ENCODE peak calls at places on chromosomes 2 and 18, in four cellular contexts. I is fibroblast of lung, G is tibial artery, Y is endodermal cell. S is an unnamed sample. For H3K27me3, the result is how much of the 10 kb centered on the place peaks cover.

GRCh38 chr2:156999657-157000056 is 257.8 kb upstream of the GALNT5 start:
- DNase-seq in I (no peak), Y (no peak), G (no peak), S (no peak)

GRCh38 chr2:188610827-188611226 is 319.2 kb downstream of the GULP1 start:
- DNase-seq in G (no peak), Y (no peak), I (peak), S (no peak)

GRCh38 chr2:51032748-51033355 is 920 bp upstream of the NRXN1 start:
- DNase-seq in I (no peak), G (no peak), Y (no peak), S (no peak)

GRCh38 chr2:128288781-128289180 is 29.9 kb downstream of the HS6ST1 start:
- DNase-seq in G (no peak), I (no peak), Y (no peak), S (peak)

GRCh38 chr18:54086046-54086802 is 138.2 kb downstream of the MBD2 start:
- DNase-seq in G (no peak), Y (no peak), I (no peak), S (no peak)

GRCh38 chr18:51195602-51196115 is 1.8 kb downstream of the MEX3C start:
- DNase-seq in G (no peak), I (peak), Y (peak), S (no peak)

GRCh38 chr2:118875298-118875697 is 27.9 kb upstream of the EN1 start:
- DNase-seq in I (no peak), G (no peak), Y (no peak), S (no peak)

GRCh38 chr2:96538487-96539214 is 2.1 kb downstream of the ARID5A start:
- DNase-seq in Y (peak), I (peak), G (peak), S (peak)

GRCh38 chr2:169034256-169034655 is 3.1 kb upstream of the ABCB11 start:
- DNase-seq in G (no peak), Y (no peak), I (peak), S (no peak)

GRCh38 chr2:171297951-171298350 is 135.8 kb downstream of the METTL8 start:
- DNase-seq in Y (no peak), I (peak), G (no peak), S (no peak)

DNA sequence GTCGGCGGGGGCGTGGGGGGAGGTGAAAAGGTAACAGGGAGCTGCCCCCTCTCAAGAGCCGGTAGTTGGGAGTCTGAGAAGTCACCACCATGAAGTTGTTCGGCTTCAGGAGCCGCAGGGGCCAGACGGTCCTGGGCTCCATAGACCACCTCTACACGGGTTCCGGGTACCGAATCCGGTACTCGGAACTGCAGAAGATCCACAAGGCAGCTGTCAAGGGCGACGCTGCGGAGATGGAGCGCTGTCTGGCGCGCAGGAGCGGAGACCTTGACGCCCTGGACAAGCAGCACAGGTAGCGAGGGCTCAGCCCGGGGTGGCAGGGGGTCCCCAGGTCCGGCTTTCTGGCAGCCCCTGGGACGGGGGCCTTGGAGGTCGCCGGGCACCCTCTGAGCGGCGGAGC is 47.1 kb upstream of the ZNF519 start:
- DNase-seq in G (no peak), I (no peak), Y (no peak), S (no peak)
- H3K4me3 ChIP-seq in G (peak), I (no peak), Y (no peak), S (peak)

DNA sequence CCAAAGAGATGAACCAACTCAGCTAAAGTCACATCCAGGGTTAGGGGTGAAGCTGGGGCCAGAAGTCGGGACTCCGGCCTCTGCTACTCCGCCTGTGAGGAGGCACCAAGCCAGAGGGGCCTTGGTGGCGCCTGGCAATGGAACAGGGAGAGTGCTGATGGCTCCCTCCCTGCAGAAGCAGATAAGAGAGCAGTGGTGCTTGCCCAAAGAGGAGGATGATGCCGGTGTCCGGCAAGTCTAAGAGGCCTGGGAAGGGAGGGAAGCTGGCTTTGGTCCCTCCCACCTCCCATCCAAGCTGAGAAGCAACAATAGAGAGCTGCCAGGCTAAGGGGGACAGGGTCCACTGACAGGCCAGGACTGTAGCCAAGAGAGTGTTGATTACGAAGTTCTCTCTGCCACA is 479.5 kb downstream of the TNS1 start:
- DNase-seq in I (no peak), G (no peak), Y (no peak), S (no peak)
- H3K27me3 ChIP-seq in I (under half), G (under half), Y (under half), S (under half)

DNA sequence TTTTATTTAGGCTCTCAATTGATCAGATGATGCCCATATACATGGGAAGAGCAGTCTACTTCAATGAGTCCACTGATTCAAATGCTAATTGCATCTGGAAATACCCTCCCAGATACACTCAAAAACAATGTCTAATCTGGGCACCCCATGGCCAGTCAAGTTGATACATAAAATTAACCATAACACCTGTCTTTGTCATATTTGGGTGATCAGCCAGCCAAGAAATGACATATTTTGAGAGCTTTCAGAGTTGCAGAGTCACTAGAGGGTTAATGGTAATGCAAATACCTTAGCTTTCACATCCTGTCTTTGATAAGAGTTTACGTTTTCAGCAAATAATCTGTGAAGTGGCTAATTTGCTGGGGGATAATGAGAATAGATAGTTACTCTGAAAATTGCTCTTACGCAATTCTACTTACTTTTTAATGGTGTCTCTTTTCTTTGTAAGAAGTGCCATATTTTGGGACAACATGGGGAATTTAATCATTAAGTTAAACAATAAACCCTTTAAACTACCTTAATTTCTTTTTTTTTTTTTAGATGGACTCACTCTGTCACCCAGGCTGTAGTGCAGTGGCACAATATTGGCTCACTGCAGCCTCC is 49.1 kb downstream of the CCDC195 start:
- DNase-seq in G (no peak), Y (no peak), I (no peak), S (no peak)
- H3K4me3 ChIP-seq in G (no peak), Y (no peak), I (no peak), S (no peak)

DNA sequence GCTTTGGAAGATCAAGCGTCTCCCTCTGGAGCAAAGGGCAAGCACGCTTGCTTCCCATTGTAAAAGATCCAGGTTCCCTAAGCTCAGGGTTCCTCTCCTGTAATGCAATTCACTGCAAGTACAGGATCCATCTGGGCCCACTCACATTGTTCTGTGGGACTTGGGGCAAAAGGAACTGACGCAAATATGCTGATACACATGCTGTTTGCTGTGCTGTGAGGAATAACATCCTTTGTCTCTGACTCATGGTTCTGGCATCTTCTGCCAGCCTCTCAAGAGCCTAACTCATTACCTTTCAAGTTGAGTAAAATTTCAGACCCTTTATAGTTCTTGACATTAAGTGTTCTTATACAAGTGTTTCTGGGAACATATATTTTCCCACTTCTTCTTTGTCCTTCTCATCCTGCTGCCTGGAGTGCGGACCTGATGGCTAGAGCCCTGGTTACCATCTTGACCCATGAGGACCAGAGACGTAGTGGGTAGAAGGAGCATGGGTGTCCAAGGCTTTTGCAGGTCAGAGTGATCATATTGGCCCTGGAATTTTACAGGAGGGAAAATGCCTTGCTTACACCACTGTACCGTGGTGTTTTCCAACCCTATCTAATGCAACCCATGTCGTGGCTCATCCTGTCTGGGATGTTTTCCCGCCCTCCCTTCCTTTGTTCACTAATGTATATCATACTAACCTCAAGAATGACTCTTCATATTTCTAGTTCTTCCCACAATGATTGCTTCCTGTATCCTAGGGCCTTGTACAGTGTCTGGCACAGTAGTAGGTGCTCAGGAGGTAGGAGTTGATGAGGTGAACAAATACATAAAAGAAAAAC is 145.7 kb upstream of the GLI2 start:
- DNase-seq in Y (no peak), I (peak), G (no peak), S (peak)
- H3K27me3 ChIP-seq in Y (half or more), I (under half), G (under half), S (under half)

GRCh38 chr2:39447266-39448168 is 10.4 kb upstream of the MAP4K3 start:
- DNase-seq in G (no peak), Y (no peak), I (peak), S (no peak)

GRCh38 chr2:39448169-39448502 is 11.1 kb upstream of the MAP4K3 start:
- DNase-seq in Y (no peak), G (no peak), I (no peak), S (no peak)

GRCh38 chr2:39451954-39452353 is 14.9 kb upstream of the MAP4K3 start:
- DNase-seq in G (no peak), I (no peak), Y (no peak), S (no peak)

GRCh38 chr2:39455826-39456225 is 18.7 kb upstream of the MAP4K3 start:
- DNase-seq in I (peak), G (no peak), Y (no peak), S (no peak)

GRCh38 chr2:39452396-39452795 is 15.3 kb upstream of the MAP4K3 start:
- DNase-seq in Y (no peak), I (no peak), G (no peak), S (no peak)
- H3K4me3 ChIP-seq in Y (no peak), I (no peak), G (no peak), S (no peak)

GRCh38 chr2:82985572-82986197 is 1473.4 kb downstream of the SUCLG1 start:
- DNase-seq in Y (no peak), I (no peak), G (no peak), S (no peak)

DNA sequence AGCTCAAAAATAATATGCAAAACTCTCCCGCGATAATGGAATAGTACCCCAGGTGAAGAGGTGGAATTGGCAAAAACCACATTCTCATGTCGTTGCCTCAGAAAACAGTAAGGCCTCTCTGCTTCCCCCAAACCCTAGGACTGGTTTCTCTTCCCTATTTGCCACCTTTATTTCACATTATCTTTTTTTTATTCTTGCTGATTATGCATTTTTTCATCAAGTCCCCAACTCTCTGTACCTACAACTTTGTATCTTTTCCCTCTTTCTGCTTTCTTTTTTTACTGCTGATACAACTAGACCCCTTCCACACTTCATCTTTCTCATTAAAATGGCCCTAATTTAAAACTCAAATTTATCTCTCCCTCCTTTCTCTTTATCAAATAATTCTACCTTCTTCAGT is 1472.2 kb downstream of the SUCLG1 start:
- DNase-seq in Y (no peak), I (no peak), G (no peak), S (no peak)
- H3K27me3 ChIP-seq in Y (under half), I (under half), G (under half), S (under half)

DNA sequence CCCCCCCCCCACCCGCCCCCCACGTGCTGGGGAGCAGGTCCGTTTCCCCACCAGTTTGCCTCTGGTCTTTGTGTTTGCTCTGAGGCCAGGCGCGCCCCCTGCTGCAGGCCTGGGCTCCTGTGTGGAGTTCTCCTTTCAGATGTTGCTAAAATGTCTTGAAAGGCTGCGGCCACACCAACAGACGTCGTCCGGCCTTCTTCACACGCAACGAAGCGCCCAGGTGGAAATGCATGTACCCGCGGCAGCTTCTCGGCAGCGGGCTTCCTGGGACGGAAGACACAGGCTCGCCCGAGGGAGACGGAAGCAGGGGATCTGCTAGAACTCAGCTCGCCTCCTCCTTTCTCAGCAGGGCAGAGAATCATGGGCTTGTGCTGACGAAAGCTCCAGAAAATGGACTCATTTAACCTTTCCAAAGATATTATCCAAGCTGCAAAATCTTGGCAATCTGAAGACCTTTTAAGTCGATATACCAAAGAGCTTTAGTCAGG is 125.3 kb upstream of the ZNF516 start:
- DNase-seq in Y (peak), G (peak), I (peak), S (peak)
- H3K4me3 ChIP-seq in Y (peak), G (peak), I (peak), S (peak)

GRCh38 chr2:70903641-70904340 is 31.9 kb upstream of the ATP6V1B1 start:
- DNase-seq in I (no peak), G (no peak), Y (peak), S (no peak)

GRCh38 chr2:70902067-70902442 is 33.6 kb upstream of the ATP6V1B1 start:
- DNase-seq in Y (no peak), G (no peak), I (peak), S (no peak)

GRCh38 chr2:70902579-70902978 is 33.1 kb upstream of the ATP6V1B1 start:
- DNase-seq in I (no peak), G (no peak), Y (peak), S (no peak)

GRCh38 chr2:70903171-70903570 is 32.5 kb upstream of the ATP6V1B1 start:
- DNase-seq in I (no peak), Y (no peak), G (no peak), S (no peak)

GRCh38 chr2:70901235-70902066 is 34.2 kb upstream of the ATP6V1B1 start:
- DNase-seq in I (peak), Y (peak), G (no peak), S (no peak)
- H3K27me3 ChIP-seq in I (under half), Y (half or more), G (half or more), S (half or more)

DNA sequence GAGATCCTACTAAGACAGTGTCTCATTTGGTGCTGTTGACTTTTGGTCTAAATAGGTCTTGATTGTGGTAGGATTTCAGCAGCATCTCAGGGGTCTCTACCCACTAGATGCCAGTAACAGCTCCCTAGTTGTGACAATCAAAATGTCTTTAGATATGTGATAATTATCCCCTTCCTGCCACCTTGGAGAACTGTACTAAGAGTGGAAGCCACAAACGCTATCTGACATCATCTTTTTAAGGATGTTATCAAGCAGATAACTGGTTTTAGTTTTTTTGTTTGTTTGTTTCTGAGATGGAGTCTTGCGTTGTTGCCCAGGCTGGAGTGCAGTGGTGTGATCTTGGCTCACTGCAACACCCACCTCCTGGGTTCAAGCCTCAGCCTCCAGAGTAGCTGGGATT is 3.1 kb downstream of the MGAT5 start:
- DNase-seq in G (no peak), Y (no peak), I (no peak), S (no peak)
- H3K4me3 ChIP-seq in G (no peak), Y (no peak), I (no peak), S (no peak)

GRCh38 chr2:100783986-100784385 is 36.0 kb upstream of the NPAS2 start:
- DNase-seq in Y (no peak), G (no peak), I (peak), S (no peak)
- H3K27me3 ChIP-seq in Y (under half), G (under half), I (under half), S (under half)

S was measured in psoas muscle.